ENCODE peak calls at places on chromosomes 3 and 15, in eight cellular contexts. One of them, this sample, is unnamed.

GRCh38 chr15:91289324-91289723 is 189.3 kb downstream of the SV2B start:
- DNase-seq in activated T-cell treated with anti-CD3 and anti-CD28 coated beads, Interleukin-2, amount 50 U/mL, for 72 hours: no peak
- DNase-seq in naive thymus-derived CD8-positive, alpha-beta T cell: no peak
- DNase-seq in bronchial epithelial cell: no peak
- DNase-seq in GM12865: peak
- DNase-seq in mesendoderm: peak
- DNase-seq in thyroid gland: no peak
- DNase-seq in brain microvascular endothelial cell: no peak
- DNase-seq in this sample: no peak

GRCh38 chr15:29612096-29612495 is 210.2 kb downstream of the TJP1 start:
- DNase-seq in bronchial epithelial cell: no peak
- DNase-seq in brain microvascular endothelial cell: peak
- DNase-seq in naive thymus-derived CD8-positive, alpha-beta T cell: no peak
- DNase-seq in mesendoderm: peak
- DNase-seq in thyroid gland: no peak
- DNase-seq in GM12865: no peak
- DNase-seq in activated T-cell treated with anti-CD3 and anti-CD28 coated beads, Interleukin-2, amount 50 U/mL, for 72 hours: no peak
- DNase-seq in this sample: peak

GRCh38 chr15:71366522-71366921 is 251.3 kb downstream of the THSD4 start:
- DNase-seq in GM12865: no peak
- DNase-seq in thyroid gland: no peak
- DNase-seq in naive thymus-derived CD8-positive, alpha-beta T cell: no peak
- DNase-seq in bronchial epithelial cell: no peak
- DNase-seq in brain microvascular endothelial cell: no peak
- DNase-seq in mesendoderm: no peak
- DNase-seq in activated T-cell treated with anti-CD3 and anti-CD28 coated beads, Interleukin-2, amount 50 U/mL, for 72 hours: no peak
- DNase-seq in this sample: no peak

GRCh38 chr3:19901918-19902317 is 32.1 kb downstream of the EFHB start:
- DNase-seq in mesendoderm: no peak
- DNase-seq in brain microvascular endothelial cell: no peak
- DNase-seq in GM12865: no peak
- DNase-seq in thyroid gland: no peak
- DNase-seq in naive thymus-derived CD8-positive, alpha-beta T cell: no peak
- DNase-seq in bronchial epithelial cell: peak
- DNase-seq in activated T-cell treated with anti-CD3 and anti-CD28 coated beads, Interleukin-2, amount 50 U/mL, for 72 hours: no peak
- DNase-seq in this sample: no peak

GRCh38 chr15:98981851-98982722 is 25.5 kb downstream of the PGPEP1L start:
- DNase-seq in bronchial epithelial cell: peak
- DNase-seq in activated T-cell treated with anti-CD3 and anti-CD28 coated beads, Interleukin-2, amount 50 U/mL, for 72 hours: no peak
- DNase-seq in GM12865: peak
- DNase-seq in thyroid gland: peak
- DNase-seq in brain microvascular endothelial cell: peak
- DNase-seq in mesendoderm: no peak
- DNase-seq in naive thymus-derived CD8-positive, alpha-beta T cell: no peak
- DNase-seq in this sample: no peak

GRCh38 chr15:39792025-39792893 is 9.6 kb upstream of the FSIP1 start:
- DNase-seq in GM12865: no peak
- DNase-seq in thyroid gland: no peak
- DNase-seq in bronchial epithelial cell: no peak
- DNase-seq in mesendoderm: no peak
- DNase-seq in brain microvascular endothelial cell: peak
- DNase-seq in activated T-cell treated with anti-CD3 and anti-CD28 coated beads, Interleukin-2, amount 50 U/mL, for 72 hours: no peak
- DNase-seq in naive thymus-derived CD8-positive, alpha-beta T cell: no peak
- DNase-seq in this sample: no peak

GRCh38 chr15:79970921-79971434 is at the start of gene BCL2A1:
- DNase-seq in naive thymus-derived CD8-positive, alpha-beta T cell: peak
- DNase-seq in mesendoderm: no peak
- DNase-seq in GM12865: peak
- DNase-seq in bronchial epithelial cell: peak
- DNase-seq in activated T-cell treated with anti-CD3 and anti-CD28 coated beads, Interleukin-2, amount 50 U/mL, for 72 hours: peak
- DNase-seq in thyroid gland: no peak
- DNase-seq in brain microvascular endothelial cell: peak
- DNase-seq in this sample: peak

GRCh38 chr3:1404270-1404669 is 311.4 kb downstream of the CNTN6 start:
- DNase-seq in GM12865: no peak
- DNase-seq in mesendoderm: peak
- DNase-seq in brain microvascular endothelial cell: peak
- DNase-seq in bronchial epithelial cell: peak
- DNase-seq in naive thymus-derived CD8-positive, alpha-beta T cell: no peak
- DNase-seq in activated T-cell treated with anti-CD3 and anti-CD28 coated beads, Interleukin-2, amount 50 U/mL, for 72 hours: no peak
- DNase-seq in thyroid gland: peak
- DNase-seq in this sample: no peak

GRCh38 chr3:54801977-54802376 is 125.9 kb downstream of the LRTM1 start:
- DNase-seq in bronchial epithelial cell: no peak
- DNase-seq in naive thymus-derived CD8-positive, alpha-beta T cell: no peak
- DNase-seq in mesendoderm: peak
- DNase-seq in activated T-cell treated with anti-CD3 and anti-CD28 coated beads, Interleukin-2, amount 50 U/mL, for 72 hours: no peak
- DNase-seq in brain microvascular endothelial cell: no peak
- DNase-seq in GM12865: no peak
- DNase-seq in thyroid gland: no peak
- DNase-seq in this sample: no peak

GRCh38 chr3:172625404-172625803 is 85.5 kb downstream of the NCEH1 start:
- DNase-seq in bronchial epithelial cell: peak
- DNase-seq in mesendoderm: no peak
- DNase-seq in thyroid gland: no peak
- DNase-seq in GM12865: no peak
- DNase-seq in naive thymus-derived CD8-positive, alpha-beta T cell: no peak
- DNase-seq in brain microvascular endothelial cell: no peak
- DNase-seq in activated T-cell treated with anti-CD3 and anti-CD28 coated beads, Interleukin-2, amount 50 U/mL, for 72 hours: no peak
- DNase-seq in this sample: peak

GRCh38 chr3:39637807-39638206 is 170.3 kb downstream of the MOBP start:
- DNase-seq in GM12865: no peak
- DNase-seq in naive thymus-derived CD8-positive, alpha-beta T cell: no peak
- DNase-seq in brain microvascular endothelial cell: peak
- DNase-seq in thyroid gland: no peak
- DNase-seq in activated T-cell treated with anti-CD3 and anti-CD28 coated beads, Interleukin-2, amount 50 U/mL, for 72 hours: no peak
- DNase-seq in mesendoderm: peak
- DNase-seq in bronchial epithelial cell: peak
- DNase-seq in this sample: peak

GRCh38 chr3:123027292-123028232 is at the start of gene SEMA5B:
- DNase-seq in activated T-cell treated with anti-CD3 and anti-CD28 coated beads, Interleukin-2, amount 50 U/mL, for 72 hours: peak
- DNase-seq in naive thymus-derived CD8-positive, alpha-beta T cell: no peak
- DNase-seq in GM12865: no peak
- DNase-seq in bronchial epithelial cell: no peak
- DNase-seq in mesendoderm: peak
- DNase-seq in brain microvascular endothelial cell: no peak
- DNase-seq in thyroid gland: peak
- DNase-seq in this sample: no peak

GRCh38 chr3:147157629-147158028 is 248.7 kb downstream of the ZIC4 start:
- DNase-seq in naive thymus-derived CD8-positive, alpha-beta T cell: no peak
- DNase-seq in activated T-cell treated with anti-CD3 and anti-CD28 coated beads, Interleukin-2, amount 50 U/mL, for 72 hours: no peak
- DNase-seq in thyroid gland: no peak
- DNase-seq in GM12865: no peak
- DNase-seq in mesendoderm: no peak
- DNase-seq in bronchial epithelial cell: no peak
- DNase-seq in brain microvascular endothelial cell: no peak
- DNase-seq in this sample: no peak

GRCh38 chr15:67146214-67146613 is 80.8 kb downstream of the SMAD3 start:
- DNase-seq in mesendoderm: no peak
- DNase-seq in naive thymus-derived CD8-positive, alpha-beta T cell: no peak
- DNase-seq in activated T-cell treated with anti-CD3 and anti-CD28 coated beads, Interleukin-2, amount 50 U/mL, for 72 hours: no peak
- DNase-seq in bronchial epithelial cell: peak
- DNase-seq in GM12865: no peak
- DNase-seq in thyroid gland: peak
- DNase-seq in brain microvascular endothelial cell: peak
- DNase-seq in this sample: peak

GRCh38 chr3:194084284-194084683 is 51.7 kb upstream of the HES1 start:
- DNase-seq in brain microvascular endothelial cell: no peak
- DNase-seq in activated T-cell treated with anti-CD3 and anti-CD28 coated beads, Interleukin-2, amount 50 U/mL, for 72 hours: peak
- DNase-seq in bronchial epithelial cell: no peak
- DNase-seq in mesendoderm: no peak
- DNase-seq in thyroid gland: no peak
- DNase-seq in GM12865: peak
- DNase-seq in naive thymus-derived CD8-positive, alpha-beta T cell: no peak
- DNase-seq in this sample: no peak

GRCh38 chr3:98977520-98977919 is 76.0 kb upstream of the DCBLD2 start:
- DNase-seq in mesendoderm: no peak
- DNase-seq in activated T-cell treated with anti-CD3 and anti-CD28 coated beads, Interleukin-2, amount 50 U/mL, for 72 hours: no peak
- DNase-seq in thyroid gland: no peak
- DNase-seq in brain microvascular endothelial cell: peak
- DNase-seq in GM12865: peak
- DNase-seq in bronchial epithelial cell: peak
- DNase-seq in naive thymus-derived CD8-positive, alpha-beta T cell: no peak
- DNase-seq in this sample: peak

GRCh38 chr15:27365441-27365840 is 394.5 kb downstream of the GABRG3 start:
- DNase-seq in thyroid gland: no peak
- DNase-seq in activated T-cell treated with anti-CD3 and anti-CD28 coated beads, Interleukin-2, amount 50 U/mL, for 72 hours: no peak
- DNase-seq in naive thymus-derived CD8-positive, alpha-beta T cell: no peak
- DNase-seq in GM12865: no peak
- DNase-seq in brain microvascular endothelial cell: no peak
- DNase-seq in bronchial epithelial cell: no peak
- DNase-seq in mesendoderm: no peak
- DNase-seq in this sample: no peak